ENCODE peak calls at places on chromosome 13, in five cellular contexts. Y, G, A, L and M are unnamed samples.

GRCh38 chr13:114101831-114102520 is 30.4 kb downstream of the RASA3 start:
- DNase-seq in G (no peak), L (peak), A (no peak), Y (no peak), M (no peak)

GRCh38 chr13:26721251-26721939 is 39.2 kb downstream of the GPR12 start:
- DNase-seq in A (no peak), Y (no peak), L (peak), G (no peak), M (no peak)

GRCh38 chr13:95355491-95355890 is 54.2 kb upstream of the ABCC4 start:
- DNase-seq in G (no peak), A (no peak), L (no peak), Y (no peak), M (no peak)

GRCh38 chr13:74052402-74052928 is 81.7 kb downstream of the KLF12 start:
- DNase-seq in L (peak), G (no peak), Y (no peak), A (no peak), M (no peak)

GRCh38 chr13:110963554-110963970 is 48.7 kb upstream of the ANKRD10 start:
- DNase-seq in G (no peak), Y (no peak), A (no peak), L (no peak), M (no peak)

GRCh38 chr13:113837554-113838355 is 26.1 kb downstream of the GAS6 start:
- DNase-seq in A (peak), L (peak), G (peak), Y (no peak), M (peak)

GRCh38 chr13:36822786-36823185 is 3.8 kb downstream of the RFXAP start:
- DNase-seq in L (no peak), A (no peak), Y (no peak), G (no peak), M (no peak)

GRCh38 chr13:41465215-41465907 is 8.0 kb downstream of the RGCC start:
- DNase-seq in Y (peak), A (peak), G (no peak), L (peak), M (peak)

GRCh38 chr13:30312859-30313258 is 5.5 kb upstream of the KATNAL1 start:
- DNase-seq in A (no peak), Y (no peak), L (no peak), G (no peak), M (no peak)

GRCh38 chr13:29925457-29925856 is 75.0 kb upstream of the UBL3 start:
- DNase-seq in A (peak), G (no peak), Y (no peak), L (peak), M (no peak)

GRCh38 chr13:78241278-78241919 is 322.8 kb upstream of the EDNRB start:
- DNase-seq in G (no peak), L (peak), A (peak), Y (peak), M (no peak)

GRCh38 chr13:51584731-51585191 is 499 bp downstream of the WDFY2 start:
- DNase-seq in A (peak), L (peak), Y (peak), G (peak), M (no peak)

GRCh38 chr13:89748716-89749115 is 1598.8 kb upstream of the MIR17HG start:
- DNase-seq in Y (no peak), G (no peak), L (no peak), A (no peak), M (no peak)

GRCh38 chr13:100208596-100208995 is 119.7 kb downstream of the PCCA start:
- DNase-seq in L (no peak), Y (no peak), G (no peak), A (no peak), M (peak)

GRCh38 chr13:45055902-45056648 is 64.2 kb upstream of the GTF2F2 start:
- DNase-seq in Y (no peak), G (peak), A (peak), L (no peak), M (peak)

GRCh38 chr13:95385373-95385772 is 84.1 kb upstream of the ABCC4 start:
- DNase-seq in Y (no peak), A (no peak), L (no peak), G (no peak), M (no peak)

GRCh38 chr13:19888799-19889198 is 25.4 kb upstream of the ZMYM5 start:
- DNase-seq in Y (no peak), L (no peak), G (no peak), A (no peak), M (no peak)

GRCh38 chr13:73966331-73966730 is 167.9 kb downstream of the KLF12 start:
- DNase-seq in G (no peak), Y (no peak), A (no peak), L (no peak), M (no peak)

GRCh38 chr13:37068962-37069361 is 9.5 kb upstream of the SUPT20H start:
- DNase-seq in Y (peak), A (no peak), G (peak), L (no peak), M (no peak)

GRCh38 chr13:31221057-31221456 is 21.3 kb downstream of the B3GLCT start:
- DNase-seq in L (no peak), Y (no peak), G (no peak), A (no peak), M (no peak)

GRCh38 chr13:44934724-44935123 is 54.5 kb downstream of the NUFIP1 start:
- DNase-seq in G (no peak), A (no peak), L (no peak), Y (no peak), M (no peak)

GRCh38 chr13:89401209-89401810 is 1730.1 kb downstream of the SLITRK5 start:
- DNase-seq in Y (no peak), A (no peak), L (no peak), G (no peak), M (no peak)

GRCh38 chr13:112244495-112245177 is 131.5 kb upstream of the SPACA7 start:
- DNase-seq in A (peak), L (peak), G (no peak), Y (no peak), M (no peak)

GRCh38 chr13:33207616-33207964 is 78.0 kb downstream of the STARD13 start:
- DNase-seq in Y (no peak), A (no peak), G (no peak), L (no peak), M (peak)

GRCh38 chr13:35552172-35552844 is 75.8 kb upstream of the MAB21L1 start:
- DNase-seq in A (no peak), L (no peak), Y (no peak), G (no peak), M (no peak)

GRCh38 chr13:46682015-46682414 is 114.9 kb downstream of the ESD start:
- DNase-seq in Y (no peak), A (no peak), L (no peak), G (no peak), M (no peak)

GRCh38 chr13:46686171-46686570 is 110.8 kb downstream of the ESD start:
- DNase-seq in L (no peak), Y (no peak), G (no peak), A (no peak), M (no peak)

GRCh38 chr13:46683879-46684278 is 113.1 kb downstream of the ESD start:
- DNase-seq in L (no peak), G (no peak), A (no peak), Y (no peak), M (no peak)

GRCh38 chr13:46685006-46685730 is 111.8 kb downstream of the ESD start:
- DNase-seq in L (no peak), A (no peak), Y (no peak), G (no peak), M (no peak)

GRCh38 chr13:46684287-46685001 is 112.5 kb downstream of the ESD start:
- DNase-seq in L (no peak), A (no peak), Y (no peak), G (no peak), M (no peak)
- H3K4me3 ChIP-seq in L (no peak), A (no peak), Y (no peak), G (no peak), M (no peak)

GRCh38 chr13:97978661-97979450 is 25.4 kb downstream of the IPO5 start:
- DNase-seq in G (no peak), Y (no peak), L (no peak), A (no peak), M (no peak)
- H3K4me3 ChIP-seq in G (peak), Y (peak), L (no peak), A (no peak), M (peak)

GRCh38 chr13:38687246-38688229 is 661 bp downstream of the FREM2 start:
- DNase-seq in Y (no peak), G (no peak), A (no peak), L (peak), M (no peak)
- H3K4me3 ChIP-seq in Y (no peak), G (no peak), A (peak), L (peak), M (no peak)

DNA sequence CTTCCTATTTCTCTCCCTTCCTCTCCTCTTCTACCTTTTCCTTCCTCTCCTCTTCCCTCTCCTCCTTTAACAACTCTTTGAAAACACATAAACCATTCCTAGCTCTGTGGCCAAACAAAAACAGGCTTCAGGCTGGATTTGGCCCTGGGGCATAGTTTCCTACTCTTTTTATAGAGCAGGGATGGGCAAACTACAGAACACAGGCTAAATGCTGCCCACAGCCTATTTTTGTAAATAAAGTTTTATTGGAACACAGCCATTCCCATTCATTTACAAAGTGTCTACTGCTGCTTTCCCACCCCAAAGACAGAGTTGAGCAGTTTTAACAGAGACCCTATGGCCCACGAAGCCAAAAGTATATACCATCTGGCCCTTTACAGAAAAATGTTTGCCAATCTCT is 35.4 kb downstream of the LHFPL6 start:
- DNase-seq in L (no peak), G (no peak), Y (no peak), A (no peak), M (no peak)
- H3K4me3 ChIP-seq in L (no peak), G (no peak), Y (no peak), A (no peak), M (no peak)

GRCh38 chr13:21671793-21672680 is 1.2 kb downstream of the FGF9 start:
- DNase-seq in Y (peak), G (no peak), A (no peak), L (no peak), M (no peak)
- H3K4me3 ChIP-seq in Y (peak), G (peak), A (peak), L (peak), M (no peak)

DNA sequence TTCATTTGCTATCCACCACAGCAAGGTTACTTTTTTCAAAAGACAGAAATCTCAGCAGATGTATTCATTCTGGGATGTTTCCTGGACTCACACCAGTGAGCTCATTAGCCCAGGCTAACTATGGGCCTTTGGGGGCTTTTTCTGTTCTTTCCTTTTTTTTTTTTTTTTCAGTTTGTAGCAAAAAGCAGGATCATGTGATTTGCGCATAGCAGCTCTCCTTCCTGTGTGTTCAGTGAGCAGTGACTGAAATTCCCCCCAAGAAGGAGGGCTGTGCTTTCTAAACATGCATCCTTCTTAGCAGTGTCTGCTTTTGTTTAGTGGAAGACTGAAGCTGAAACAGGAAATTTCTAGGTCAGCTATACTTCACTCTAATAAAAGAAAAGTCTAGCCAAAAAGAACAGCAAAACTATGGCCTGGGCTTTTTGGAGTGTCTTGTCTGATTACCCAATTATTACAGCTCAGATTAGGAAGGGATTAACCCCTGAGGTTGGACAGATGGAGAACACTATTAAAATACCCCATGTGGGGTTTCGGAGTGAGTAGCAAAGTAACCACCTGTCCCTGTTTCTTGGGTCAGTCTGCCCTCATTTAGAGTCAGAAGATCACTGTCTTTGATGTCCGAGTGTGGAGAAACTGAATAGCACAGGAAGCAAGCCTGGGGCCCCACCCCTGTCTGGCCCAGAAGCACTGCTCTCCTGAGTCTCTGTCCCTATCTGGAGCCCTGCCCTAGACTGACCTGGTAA is 8.9 kb upstream of the AMER2 start:
- DNase-seq in G (no peak), A (no peak), Y (peak), L (no peak), M (no peak)
- H3K4me3 ChIP-seq in G (no peak), A (no peak), Y (peak), L (no peak), M (no peak)

DNA sequence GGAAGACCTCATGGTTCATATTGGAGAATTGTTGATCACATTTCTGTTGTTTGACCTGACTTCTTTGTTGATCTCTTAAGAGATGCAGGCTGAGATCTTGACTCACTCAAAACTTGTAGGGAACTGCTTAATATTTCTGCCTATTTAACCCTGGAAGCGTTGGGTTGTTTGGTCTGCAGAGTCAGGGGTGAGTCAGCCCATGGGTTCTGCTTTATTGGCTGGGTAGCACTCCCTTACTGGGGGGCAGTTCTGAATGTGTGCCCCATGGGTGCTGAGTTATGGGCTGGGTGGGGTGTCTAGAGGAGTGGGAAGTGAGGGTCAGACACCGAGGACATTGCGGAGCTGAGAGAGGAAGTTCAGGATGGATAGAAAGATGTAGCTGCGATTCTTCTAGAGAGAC is 87.9 kb downstream of the LRCH1 start:
- DNase-seq in Y (no peak), G (no peak), L (no peak), A (no peak), M (no peak)
- H3K4me3 ChIP-seq in Y (no peak), G (no peak), L (no peak), A (no peak), M (no peak)

GRCh38 chr13:106349080-106349841 is 186.2 kb downstream of the EFNB2 start:
- DNase-seq in A (peak), L (peak), G (peak), Y (no peak), M (no peak)
- H3K4me3 ChIP-seq in A (peak), L (peak), G (peak), Y (no peak), M (peak)